ENCODE peak calls at places on chromosomes 16 and 17, in eight cellular contexts. One of them, this sample, is unnamed.

GRCh38 chr16:31467151-31467550 is 4.8 kb upstream of the TGFB1I1 start:
- DNase-seq in T-helper 17 cell: no peak
- DNase-seq in H9: no peak
- DNase-seq in GM12891: no peak
- DNase-seq in thoracic aorta: no peak
- DNase-seq in NCI-H510A: no peak
- DNase-seq in tibial nerve: no peak
- DNase-seq in activated CD4-positive, CD25-positive, alpha-beta regulatory T cell: no peak
- DNase-seq in this sample: no peak

GRCh38 chr16:19166500-19166899 is 1.5 kb upstream of the SYT17 start:
- DNase-seq in tibial nerve: no peak
- DNase-seq in T-helper 17 cell: no peak
- DNase-seq in H9: no peak
- DNase-seq in activated CD4-positive, CD25-positive, alpha-beta regulatory T cell: no peak
- DNase-seq in NCI-H510A: peak; percentile 95
- DNase-seq in GM12891: no peak
- DNase-seq in thoracic aorta: no peak
- DNase-seq in this sample: no peak

GRCh38 chr16:19348578-19349315 is 63.2 kb downstream of the CLEC19A start:
- DNase-seq in T-helper 17 cell: no peak
- DNase-seq in NCI-H510A: no peak
- DNase-seq in thoracic aorta: no peak
- DNase-seq in activated CD4-positive, CD25-positive, alpha-beta regulatory T cell: no peak
- DNase-seq in H9: peak; percentile 77
- DNase-seq in tibial nerve: no peak
- DNase-seq in GM12891: no peak
- DNase-seq in this sample: no peak

GRCh38 chr17:58351182-58351581 is 819 bp downstream of the SUPT4H1 start:
- DNase-seq in H9: no peak
- DNase-seq in T-helper 17 cell: no peak
- DNase-seq in GM12891: no peak
- DNase-seq in activated CD4-positive, CD25-positive, alpha-beta regulatory T cell: no peak
- DNase-seq in NCI-H510A: no peak
- DNase-seq in tibial nerve: no peak
- DNase-seq in thoracic aorta: no peak
- DNase-seq in this sample: no peak

GRCh38 chr17:43416998-43417891 is 18.5 kb downstream of the ARL4D start:
- DNase-seq in GM12891: no peak
- DNase-seq in T-helper 17 cell: no peak
- DNase-seq in thoracic aorta: no peak
- DNase-seq in tibial nerve: peak; percentile 66
- DNase-seq in H9: no peak
- DNase-seq in activated CD4-positive, CD25-positive, alpha-beta regulatory T cell: no peak
- DNase-seq in NCI-H510A: no peak
- DNase-seq in this sample: no peak

GRCh38 chr17:71631483-71631882 is 489.3 kb upstream of the SOX9 start:
- DNase-seq in GM12891: no peak
- DNase-seq in activated CD4-positive, CD25-positive, alpha-beta regulatory T cell: no peak
- DNase-seq in H9: no peak
- DNase-seq in NCI-H510A: no peak
- DNase-seq in tibial nerve: no peak
- DNase-seq in thoracic aorta: no peak
- DNase-seq in T-helper 17 cell: no peak
- DNase-seq in this sample: no peak

GRCh38 chr16:2278272-2278608 is 10.3 kb upstream of the RNPS1 start:
- DNase-seq in H9: peak; percentile 56
- DNase-seq in activated CD4-positive, CD25-positive, alpha-beta regulatory T cell: no peak
- DNase-seq in T-helper 17 cell: no peak
- DNase-seq in NCI-H510A: no peak
- DNase-seq in tibial nerve: no peak
- DNase-seq in GM12891: no peak
- DNase-seq in thoracic aorta: no peak
- DNase-seq in this sample: no peak

GRCh38 chr16:78879046-78879445 is 721.5 kb downstream of the MAF start:
- DNase-seq in thoracic aorta: no peak
- DNase-seq in NCI-H510A: no peak
- DNase-seq in tibial nerve: no peak
- DNase-seq in activated CD4-positive, CD25-positive, alpha-beta regulatory T cell: no peak
- DNase-seq in T-helper 17 cell: no peak
- DNase-seq in H9: no peak
- DNase-seq in GM12891: no peak
- DNase-seq in this sample: no peak

GRCh38 chr17:64506201-64506575 is at the start of gene DDX5:
- DNase-seq in H9: peak; percentile 99
- DNase-seq in NCI-H510A: peak; percentile 99
- DNase-seq in GM12891: peak; percentile 83
- DNase-seq in thoracic aorta: peak; percentile 88
- DNase-seq in activated CD4-positive, CD25-positive, alpha-beta regulatory T cell: peak; percentile 98
- DNase-seq in T-helper 17 cell: peak; percentile 96
- DNase-seq in tibial nerve: peak; percentile 93
- DNase-seq in this sample: peak; percentile 99